ENCODE peak calls at places on chromosomes 3 and 15, in seven cellular contexts. Y is Caco-2, H is endodermal cell, Q is GM23338, V is ovary, B is astrocyte, L is neuronal stem cell. O is an unnamed sample.

GRCh38 chr3:191120447-191121304 is 78.4 kb upstream of the OSTN start:
- DNase-seq in Y (no peak), H (no peak), Q (no peak), V (no peak), B (peak; percentile 34), L (no peak), O (no peak)

GRCh38 chr3:114314259-114314658 is 20.4 kb downstream of the TIGIT start:
- DNase-seq in Y (no peak), H (no peak), Q (no peak), V (no peak), B (no peak), L (no peak), O (no peak)

GRCh38 chr15:62067448-62068044 is 769 bp downstream of the C2CD4A start:
- DNase-seq in Y (no peak), H (peak; percentile 77), Q (peak; percentile 64), V (peak; percentile 32), B (no peak), L (peak; percentile 20), O (no peak)

GRCh38 chr3:193971268-193971751 is 164.6 kb upstream of the HES1 start:
- DNase-seq in Y (no peak), H (no peak), Q (no peak), V (no peak), B (peak; percentile 79), L (no peak), O (peak; percentile 25)

GRCh38 chr3:155658669-155659068 is 86.2 kb downstream of the PLCH1 start:
- DNase-seq in Y (no peak), H (no peak), Q (no peak), V (no peak), B (no peak), L (no peak), O (no peak)

GRCh38 chr3:141249041-141249440 is 17.4 kb downstream of the PXYLP1 start:
- DNase-seq in Y (no peak), H (peak; percentile 25), Q (no peak), V (no peak), B (no peak), L (no peak), O (no peak)

GRCh38 chr3:99875925-99876781 is 58.5 kb downstream of the CMSS1 start:
- DNase-seq in Y (peak; percentile 82), H (peak; percentile 95), Q (peak; percentile 95), V (peak; percentile 89), B (peak; percentile 65), L (peak; percentile 83), O (peak; percentile 61)

GRCh38 chr3:14684447-14684846 is 9.5 kb downstream of the C3orf20 start:
- DNase-seq in Y (no peak), H (no peak), Q (no peak), V (no peak), B (no peak), L (no peak), O (no peak)

GRCh38 chr3:127026036-127026435 is 43.1 kb downstream of the PLXNA1 start:
- DNase-seq in Y (no peak), H (no peak), Q (no peak), V (no peak), B (no peak), L (no peak), O (no peak)

GRCh38 chr3:170632780-170633179 is 46.9 kb upstream of the SLC7A14 start:
- DNase-seq in Y (no peak), H (no peak), Q (no peak), V (no peak), B (peak; percentile 53), L (no peak), O (no peak)

GRCh38 chr15:24269923-24270322 is 405.7 kb upstream of the NPAP1 start:
- DNase-seq in Y (no peak), H (no peak), Q (no peak), V (no peak), B (no peak), L (no peak), O (no peak)

GRCh38 chr3:123880998-123881561 is 3.1 kb downstream of the MYLK start:
- DNase-seq in Y (peak; percentile 54), H (peak; percentile 75), Q (peak; percentile 73), V (no peak), B (peak; percentile 42), L (no peak), O (no peak)

GRCh38 chr15:67105065-67105951 is 39.9 kb downstream of the SMAD3 start:
- DNase-seq in Y (no peak), H (peak; percentile 67), Q (no peak), V (peak; percentile 61), B (peak; percentile 99), L (no peak), O (peak; percentile 99)

GRCh38 chr15:77839431-77839830 is 206.7 kb upstream of the LINGO1 start:
- DNase-seq in Y (peak; percentile 6), H (peak; percentile 22), Q (no peak), V (no peak), B (no peak), L (no peak), O (no peak)

GRCh38 chr3:104101736-104102135 is 1265.0 kb upstream of the ALCAM start:
- DNase-seq in Y (no peak), H (no peak), Q (no peak), V (no peak), B (peak; percentile 4), L (no peak), O (peak; percentile 60)

GRCh38 chr15:95875141-95875643 is 455.3 kb upstream of the NR2F2 start:
- DNase-seq in Y (no peak), H (no peak), Q (no peak), V (peak; percentile 45), B (peak; percentile 48), L (no peak), O (peak; percentile 37)

GRCh38 chr3:3368336-3368735 is 188.8 kb upstream of the CRBN start:
- DNase-seq in Y (no peak), H (no peak), Q (no peak), V (no peak), B (no peak), L (no peak), O (no peak)

GRCh38 chr3:46006243-46006642 is 10.6 kb upstream of the FYCO1 start:
- DNase-seq in Y (no peak), H (no peak), Q (no peak), V (no peak), B (no peak), L (no peak), O (no peak)

GRCh38 chr3:141334627-141335250 is 33.6 kb upstream of the ZBTB38 start:
- DNase-seq in Y (no peak), H (peak; percentile 85), Q (no peak), V (no peak), B (no peak), L (no peak), O (no peak)

GRCh38 chr3:192991351-192991750 is 73.7 kb upstream of the MB21D2 start:
- DNase-seq in Y (no peak), H (no peak), Q (no peak), V (no peak), B (no peak), L (no peak), O (no peak)

GRCh38 chr3:61522629-61523028 is 38.7 kb upstream of the PTPRG start:
- DNase-seq in Y (no peak), H (no peak), Q (no peak), V (no peak), B (no peak), L (no peak), O (no peak)

GRCh38 chr3:16318216-16318615 is 53.2 kb downstream of the OXNAD1 start:
- DNase-seq in Y (no peak), H (no peak), Q (no peak), V (no peak), B (no peak), L (no peak), O (no peak)

GRCh38 chr3:16315623-16316022 is 50.6 kb downstream of the OXNAD1 start:
- DNase-seq in Y (no peak), H (no peak), Q (no peak), V (no peak), B (no peak), L (no peak), O (no peak)

GRCh38 chr3:16316847-16317560 is 52.0 kb downstream of the OXNAD1 start:
- DNase-seq in Y (no peak), H (no peak), Q (no peak), V (no peak), B (no peak), L (no peak), O (no peak)

GRCh38 chr3:16317561-16317945 is 52.5 kb downstream of the OXNAD1 start:
- DNase-seq in Y (no peak), H (no peak), Q (no peak), V (no peak), B (no peak), L (no peak), O (no peak)

DNA sequence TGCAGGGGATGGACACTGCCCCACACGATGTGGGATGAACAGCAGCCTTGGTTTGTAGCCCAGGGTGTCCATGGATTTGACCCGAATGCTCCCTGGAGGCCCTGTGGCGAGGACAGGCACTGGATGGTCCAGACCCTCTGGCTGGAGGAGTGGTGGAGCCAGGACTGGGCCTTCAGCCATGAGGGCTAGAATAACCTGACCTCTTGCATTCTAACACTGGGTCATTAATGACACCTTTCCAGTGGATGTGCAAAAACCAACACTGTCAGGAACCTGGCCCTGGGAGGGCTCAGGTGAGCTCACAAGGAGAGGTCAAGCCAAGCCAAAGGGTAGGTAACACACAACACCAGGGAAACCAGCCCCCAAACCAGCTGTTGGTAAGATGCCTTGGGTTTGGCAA is 51.4 kb downstream of the OXNAD1 start:
- DNase-seq in Y (no peak), H (no peak), Q (no peak), V (no peak), B (no peak), L (no peak), O (no peak)
- H3K4me1 ChIP-seq in Y (peaks cover 22% of the 10 kb centered on the region), H (no peaks in the 10 kb centered on the region), Q (peaks cover 5% of the 10 kb centered on the region), V (no peaks in the 10 kb centered on the region), B (no peaks in the 10 kb centered on the region), L (peaks cover 3% of the 10 kb centered on the region), O (no peaks in the 10 kb centered on the region)

GRCh38 chr3:186993940-186994670 is 63.8 kb downstream of the ST6GAL1 start:
- DNase-seq in Y (no peak), H (no peak), Q (no peak), V (no peak), B (no peak), L (no peak), O (no peak)

GRCh38 chr3:186993210-186993782 is 63.0 kb downstream of the ST6GAL1 start:
- DNase-seq in Y (no peak), H (no peak), Q (no peak), V (no peak), B (no peak), L (no peak), O (no peak)

GRCh38 chr3:186998937-186999368 is 68.6 kb downstream of the ST6GAL1 start:
- DNase-seq in Y (no peak), H (peak; percentile 92), Q (peak; percentile 96), V (no peak), B (no peak), L (no peak), O (no peak)

GRCh38 chr3:186997061-186998054 is 67.0 kb downstream of the ST6GAL1 start:
- DNase-seq in Y (no peak), H (no peak), Q (no peak), V (no peak), B (no peak), L (no peak), O (no peak)

GRCh38 chr3:186996356-186996755 is 66.0 kb downstream of the ST6GAL1 start:
- DNase-seq in Y (no peak), H (no peak), Q (no peak), V (no peak), B (no peak), L (no peak), O (no peak)
- H3K4me1 ChIP-seq in Y (no peaks in the 10 kb centered on the region), H (no peaks in the 10 kb centered on the region), Q (peaks cover 37% of the 10 kb centered on the region), V (no peaks in the 10 kb centered on the region), B (no peaks in the 10 kb centered on the region), L (peaks cover 6% of the 10 kb centered on the region), O (peaks cover 2% of the 10 kb centered on the region)

GRCh38 chr15:75050283-75050682 is 26.9 kb downstream of the PPCDC start:
- DNase-seq in Y (no peak), H (no peak), Q (no peak), V (no peak), B (no peak), L (no peak), O (no peak)
- H3K4me1 ChIP-seq in Y (peaks cover 13% of the 10 kb centered on the region), H (peaks cover 12% of the 10 kb centered on the region), Q (peaks cover 7% of the 10 kb centered on the region), V (peaks cover 37% of the 10 kb centered on the region), B (peaks cover 11% of the 10 kb centered on the region), L (peaks cover 17% of the 10 kb centered on the region), O (no peaks in the 10 kb centered on the region)

GRCh38 chr3:10399634-10400033 is 78.7 kb upstream of the SEC13 start:
- DNase-seq in Y (no peak), H (no peak), Q (no peak), V (no peak), B (no peak), L (no peak), O (no peak)
- H3K4me1 ChIP-seq in Y (no peaks in the 10 kb centered on the region), H (peaks cover 5% of the 10 kb centered on the region), Q (peaks cover 20% of the 10 kb centered on the region), V (no peaks in the 10 kb centered on the region), B (peaks cover 5% of the 10 kb centered on the region), L (no peaks in the 10 kb centered on the region), O (no peaks in the 10 kb centered on the region)